ENCODE peak calls at places on chromosomes 6 and 20, in seven cellular contexts. One of them, this sample, is unnamed.

GRCh38 chr6:41638002-41638800 is at the start of gene MDFI:
- DNase-seq in NCI-H345: peak; percentile 4
- DNase-seq in CD4-positive, alpha-beta T cell: no peak
- DNase-seq in NCI-H510A treated with DMSO at 0.1 percent for 48 hours: peak; percentile 50
- DNase-seq in HFFc6: no peak
- DNase-seq in occipital lobe: no peak
- DNase-seq in T-cell: no peak
- DNase-seq in this sample: no peak

GRCh38 chr6:53070808-53071207 is 5.6 kb downstream of the FBXO9 start:
- DNase-seq in NCI-H345: no peak
- DNase-seq in CD4-positive, alpha-beta T cell: no peak
- DNase-seq in NCI-H510A treated with DMSO at 0.1 percent for 48 hours: no peak
- DNase-seq in HFFc6: no peak
- DNase-seq in occipital lobe: no peak
- DNase-seq in T-cell: no peak
- DNase-seq in this sample: peak; percentile 19

GRCh38 chr6:97919631-97920030 is 636.6 kb upstream of the MMS22L start:
- DNase-seq in NCI-H345: no peak
- DNase-seq in CD4-positive, alpha-beta T cell: no peak
- DNase-seq in NCI-H510A treated with DMSO at 0.1 percent for 48 hours: no peak
- DNase-seq in HFFc6: no peak
- DNase-seq in occipital lobe: no peak
- DNase-seq in T-cell: no peak
- DNase-seq in this sample: no peak

GRCh38 chr6:5637714-5638113 is 369.0 kb downstream of the NRN1 start:
- DNase-seq in NCI-H345: no peak
- DNase-seq in CD4-positive, alpha-beta T cell: no peak
- DNase-seq in NCI-H510A treated with DMSO at 0.1 percent for 48 hours: no peak
- DNase-seq in HFFc6: no peak
- DNase-seq in occipital lobe: no peak
- DNase-seq in T-cell: no peak
- DNase-seq in this sample: no peak

GRCh38 chr20:53157443-53158408 is 185.6 kb downstream of the TSHZ2 start:
- DNase-seq in NCI-H345: peak; percentile 20
- DNase-seq in CD4-positive, alpha-beta T cell: peak; percentile 9
- DNase-seq in NCI-H510A treated with DMSO at 0.1 percent for 48 hours: peak; percentile 23
- DNase-seq in HFFc6: peak; percentile 8
- DNase-seq in occipital lobe: no peak
- DNase-seq in T-cell: no peak
- DNase-seq in this sample: peak; percentile 20

GRCh38 chr6:40407239-40407638 is 179.9 kb downstream of the LRFN2 start:
- DNase-seq in NCI-H345: no peak
- DNase-seq in CD4-positive, alpha-beta T cell: no peak
- DNase-seq in NCI-H510A treated with DMSO at 0.1 percent for 48 hours: peak; percentile 61
- DNase-seq in HFFc6: no peak
- DNase-seq in occipital lobe: no peak
- DNase-seq in T-cell: no peak
- DNase-seq in this sample: no peak

GRCh38 chr6:150491131-150491795 is 108.4 kb upstream of the PLEKHG1 start:
- DNase-seq in NCI-H345: no peak
- DNase-seq in CD4-positive, alpha-beta T cell: no peak
- DNase-seq in NCI-H510A treated with DMSO at 0.1 percent for 48 hours: no peak
- DNase-seq in HFFc6: peak; percentile 2
- DNase-seq in occipital lobe: no peak
- DNase-seq in T-cell: no peak
- DNase-seq in this sample: peak; percentile 39

GRCh38 chr6:84508981-84509380 is 255.4 kb downstream of the TBX18 start:
- DNase-seq in NCI-H345: no peak
- DNase-seq in CD4-positive, alpha-beta T cell: no peak
- DNase-seq in NCI-H510A treated with DMSO at 0.1 percent for 48 hours: no peak
- DNase-seq in HFFc6: no peak
- DNase-seq in occipital lobe: no peak
- DNase-seq in T-cell: no peak
- DNase-seq in this sample: no peak

GRCh38 chr20:57659131-57659788 is 39.0 kb upstream of the ZBP1 start:
- DNase-seq in NCI-H345: no peak
- DNase-seq in CD4-positive, alpha-beta T cell: no peak
- DNase-seq in NCI-H510A treated with DMSO at 0.1 percent for 48 hours: no peak
- DNase-seq in HFFc6: no peak
- DNase-seq in occipital lobe: no peak
- DNase-seq in T-cell: no peak
- DNase-seq in this sample: no peak

GRCh38 chr6:155434117-155434516 is 21.5 kb downstream of the NOX3 start:
- DNase-seq in NCI-H345: no peak
- DNase-seq in CD4-positive, alpha-beta T cell: no peak
- DNase-seq in NCI-H510A treated with DMSO at 0.1 percent for 48 hours: no peak
- DNase-seq in HFFc6: no peak
- DNase-seq in occipital lobe: no peak
- DNase-seq in T-cell: no peak
- DNase-seq in this sample: no peak

This sample was measured in CD8-positive, alpha-beta memory T cell.